ENCODE peak calls at places on chromosomes 12 and 14, in ten cellular contexts. X is left lobe of liver; D is HFF-Myc; U is CD8-positive, alpha-beta T cell; F is activated T-helper 1 cell treated with Interleukin-2 at 50 U/mL for 16 hours; O is ELF-1; J is NCI-H146; M is stimulated activated CD4-positive, alpha-beta T cell treated with anti-CD3 and anti-CD28 coated beads, Interleukin-1b, Interleukin-23, amount 100 ng/mL, for 24 hours; C is fibroblast of lung; T is LoVo. R is an unnamed sample.

GRCh38 chr14:69350892-69351291 is 47.2 kb downstream of the ERH start:
- DNase-seq in T (no peak), C (no peak), F (no peak), X (no peak), M (no peak), J (no peak), O (no peak), U (no peak), D (no peak), R (no peak)

GRCh38 chr14:65142429-65142828 is 40.1 kb upstream of the MAX start:
- DNase-seq in F (no peak), J (no peak), O (no peak), X (no peak), T (no peak), M (no peak), U (no peak), C (no peak), D (no peak), R (no peak)

GRCh38 chr12:109193896-109194295 is 77.5 kb downstream of the ACACB start:
- DNase-seq in D (no peak), M (no peak), C (no peak), U (no peak), O (no peak), T (no peak), X (no peak), F (no peak), J (no peak), R (no peak)

GRCh38 chr12:6423267-6424007 is 21.3 kb upstream of the CD27 start:
- DNase-seq in X (peak), F (peak), J (peak), M (peak), U (peak), O (peak), D (peak), C (peak), T (peak), R (peak)

GRCh38 chr12:48084066-48084465 is 21.8 kb downstream of the SENP1 start:
- DNase-seq in X (no peak), F (no peak), M (no peak), D (no peak), U (no peak), C (peak), J (peak), T (no peak), O (no peak), R (no peak)

GRCh38 chr14:80959448-80960006 is 4.1 kb downstream of the TSHR start:
- DNase-seq in F (peak), J (no peak), U (peak), D (no peak), C (no peak), T (no peak), M (peak), X (no peak), O (no peak), R (peak)

GRCh38 chr12:104748790-104749189 is 209.3 kb downstream of the SLC41A2 start:
- DNase-seq in O (no peak), T (no peak), F (no peak), J (no peak), C (peak), M (no peak), D (no peak), U (no peak), X (peak), R (no peak)

GRCh38 chr12:70427611-70428010 is 61.5 kb downstream of the KCNMB4 start:
- DNase-seq in F (no peak), M (no peak), T (no peak), X (no peak), U (no peak), D (no peak), C (no peak), J (no peak), O (no peak), R (no peak)

GRCh38 chr14:104784218-104784568 is 11.4 kb downstream of the AKT1 start:
- DNase-seq in D (no peak), M (no peak), X (no peak), F (no peak), C (no peak), O (no peak), U (no peak), J (no peak), T (no peak), R (peak)

GRCh38 chr14:101224356-101225115 is 321.0 kb upstream of the RTL1 start:
- DNase-seq in M (no peak), T (no peak), X (peak), D (no peak), O (peak), J (peak), U (peak), C (no peak), F (no peak), R (no peak)

GRCh38 chr12:47184229-47184628 is 104.5 kb upstream of the AMIGO2 start:
- DNase-seq in T (no peak), F (no peak), M (no peak), U (no peak), X (no peak), O (no peak), C (no peak), J (no peak), D (no peak), R (no peak)